ENCODE peak calls at places on chromosomes 11 and 22, in nine cellular contexts. S is tibial nerve; P is heart right ventricle; U is uterus; K is GM23338; V is CD8-positive, alpha-beta T cell; I is ascending aorta; N is GM12865; A is brain microvascular endothelial cell. Z is an unnamed sample.

GRCh38 chr11:64447717-64448598 is 89.0 kb downstream of the RPS6KA4 start:
- DNase-seq in I (peak; percentile 82), K (peak; percentile 53), P (peak; percentile 17), S (no peak), U (no peak), A (peak; percentile 7), N (peak; percentile 42), V (no peak), Z (no peak)

GRCh38 chr11:126739499-126740145 is 260.9 kb downstream of the KIRREL3 start:
- DNase-seq in K (no peak), I (no peak), N (no peak), A (no peak), V (no peak), P (no peak), S (no peak), U (no peak), Z (no peak)

GRCh38 chr11:12239396-12240298 is 129.3 kb downstream of the MICAL2 start:
- DNase-seq in P (no peak), A (no peak), I (no peak), K (no peak), S (no peak), N (no peak), U (no peak), V (no peak), Z (no peak)

GRCh38 chr11:3836903-3837302 is 3.9 kb downstream of the RHOG start:
- DNase-seq in V (peak; percentile 67), I (no peak), N (peak; percentile 74), S (no peak), A (no peak), U (no peak), P (peak; percentile 36), K (no peak), Z (no peak)

GRCh38 chr11:65867284-65868071 is 5.1 kb downstream of the EFEMP2 start:
- DNase-seq in U (peak; percentile 40), V (no peak), N (no peak), A (no peak), S (no peak), K (peak; percentile 72), P (no peak), I (no peak), Z (no peak)

GRCh38 chr22:33605686-33606085 is 314.6 kb downstream of the LARGE1 start:
- DNase-seq in A (no peak), N (no peak), V (no peak), I (no peak), P (peak; percentile 64), U (no peak), K (no peak), S (no peak), Z (no peak)

GRCh38 chr11:27081056-27081455 is 40.4 kb downstream of the BBOX1 start:
- DNase-seq in U (no peak), V (no peak), I (no peak), S (no peak), A (peak; percentile 22), K (no peak), P (no peak), N (no peak), Z (no peak)

GRCh38 chr22:44018594-44018993 is 5.5 kb upstream of the PARVB start:
- DNase-seq in V (no peak), U (no peak), N (no peak), P (no peak), S (no peak), A (no peak), K (no peak), I (no peak), Z (no peak)

GRCh38 chr11:67268036-67268683 is 1.9 kb downstream of the GRK2 start:
- DNase-seq in I (peak; percentile 67), A (no peak), U (peak; percentile 17), K (no peak), S (no peak), V (peak; percentile 83), N (peak; percentile 94), P (no peak), Z (no peak)

DNA sequence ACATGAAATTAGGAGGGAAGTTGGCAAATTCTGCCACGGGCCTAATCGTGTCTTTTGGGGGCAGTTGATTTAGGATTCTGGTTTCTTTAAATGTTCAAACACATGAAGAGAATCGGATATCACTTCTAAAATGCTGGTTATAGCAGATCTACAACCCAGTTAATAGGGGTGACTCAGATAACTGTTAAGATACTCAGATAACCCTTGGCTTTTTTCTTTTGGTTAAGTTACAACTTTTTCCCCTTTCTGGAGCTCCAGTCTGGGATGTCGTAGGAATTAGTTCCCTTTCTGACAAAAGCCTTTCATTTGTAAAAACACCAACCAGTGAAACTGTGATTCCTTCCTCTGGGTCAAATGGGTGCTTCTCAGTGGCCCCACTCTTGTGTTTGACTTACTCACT is 976 bp downstream of the DEPDC7 start:
- DNase-seq in V (no peak), I (no peak), K (no peak), S (no peak), U (no peak), A (no peak), P (no peak), N (no peak), Z (no peak)
- H3K4me3 ChIP-seq in V (no peak overlapping the region), I (peak overlapping the region; percentile 77), K (peak overlapping the region; percentile 77), S (peak overlapping the region; percentile 64), U (peak overlapping the region; percentile 45), A (peak overlapping the region; percentile 66), P (peak overlapping the region; percentile 59), N (no peak overlapping the region), Z (peak overlapping the region; percentile 74)

GRCh38 chr11:130371004-130371590 is 56.4 kb upstream of the ZBTB44 start:
- DNase-seq in P (no peak), A (no peak), U (no peak), K (peak; percentile 39), V (no peak), I (no peak), N (no peak), S (no peak), Z (no peak)
- TF ChIP-seq CTCF in P (no peak), A (peak; percentile 28), U (no peak), K (peak; percentile 38), V (no peak), I (no peak), N (peak; percentile 24), S (no peak), Z (no peak)

DNA sequence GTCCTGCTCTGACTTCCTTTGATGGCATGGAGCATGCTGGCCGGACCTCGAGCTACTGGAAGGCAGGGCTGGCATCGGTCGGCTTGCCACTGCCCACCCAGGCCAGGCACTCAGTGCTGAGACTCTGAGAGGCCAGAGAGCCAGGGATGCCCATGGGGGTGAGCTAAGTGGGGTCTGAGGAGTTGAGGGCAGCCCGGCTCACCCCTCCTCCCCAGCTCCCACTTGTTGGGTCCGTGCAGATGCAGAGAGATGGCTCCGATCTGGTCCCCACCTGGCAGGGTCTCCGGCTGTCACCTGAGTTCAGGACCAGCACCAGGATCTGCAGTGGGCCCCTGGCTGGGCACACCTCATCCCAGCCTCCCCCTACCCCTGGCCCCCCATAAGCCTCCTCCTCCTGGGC is 13.3 kb downstream of the LSP1 start:
- DNase-seq in S (no peak), P (no peak), A (no peak), K (no peak), N (no peak), V (no peak), I (no peak), U (no peak), Z (no peak)
- H3K4me3 ChIP-seq in S (no peak overlapping the region), P (peak overlapping the region; percentile 56), A (no peak overlapping the region), K (no peak overlapping the region), N (no peak overlapping the region), V (no peak overlapping the region), I (no peak overlapping the region), U (no peak overlapping the region), Z (no peak overlapping the region)

DNA sequence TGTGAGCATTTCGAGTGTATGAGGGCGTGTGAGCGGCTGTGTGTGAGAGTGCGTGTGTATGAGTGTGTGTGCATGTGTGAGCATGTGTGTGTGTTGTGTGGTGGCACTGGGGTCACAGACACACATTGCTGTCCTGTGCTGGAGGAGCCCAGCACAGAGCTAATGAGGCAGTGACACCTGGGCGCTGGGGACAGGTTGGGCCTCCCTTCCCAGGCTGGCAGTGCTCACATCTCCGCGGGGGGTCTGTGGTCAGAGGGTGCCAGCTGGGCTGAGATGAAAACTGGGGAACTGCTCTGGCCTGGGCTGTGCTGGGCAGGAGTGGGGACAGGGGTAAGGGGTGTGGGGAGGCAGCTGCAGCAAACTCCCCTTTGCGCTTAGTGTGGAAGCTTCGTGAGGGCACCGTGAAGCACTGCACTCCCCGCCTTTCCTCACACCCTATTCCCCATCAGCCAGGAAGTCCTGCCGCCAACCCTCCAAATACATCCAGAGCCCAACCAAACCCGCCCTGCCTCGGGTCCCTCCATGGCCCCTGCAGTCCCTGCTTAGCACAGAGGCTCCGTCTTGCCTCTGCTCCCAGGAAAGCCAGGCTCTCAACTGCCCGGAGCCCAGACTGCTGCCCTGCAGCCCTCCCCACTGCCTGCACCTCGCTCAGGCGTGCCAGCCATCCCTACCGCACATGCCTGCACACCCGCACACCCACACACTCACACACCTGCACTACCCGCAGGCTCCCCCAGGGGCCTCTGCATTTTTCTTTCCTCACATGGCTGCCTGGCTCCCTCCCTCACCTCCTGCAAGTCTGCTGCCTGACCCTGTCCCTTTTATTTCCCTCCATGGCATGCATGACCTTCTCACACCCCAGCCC is 62.0 kb upstream of the THY1 start:
- DNase-seq in S (no peak), P (no peak), V (no peak), K (peak; percentile 77), U (peak; percentile 8), N (peak; percentile 33), I (peak; percentile 43), A (no peak), Z (no peak)
- TF ChIP-seq CTCF in S (no peak), P (no peak), V (no peak), K (peak; percentile 44), U (no peak), N (peak; percentile 32), I (no peak), A (peak; percentile 42), Z (no peak)

DNA sequence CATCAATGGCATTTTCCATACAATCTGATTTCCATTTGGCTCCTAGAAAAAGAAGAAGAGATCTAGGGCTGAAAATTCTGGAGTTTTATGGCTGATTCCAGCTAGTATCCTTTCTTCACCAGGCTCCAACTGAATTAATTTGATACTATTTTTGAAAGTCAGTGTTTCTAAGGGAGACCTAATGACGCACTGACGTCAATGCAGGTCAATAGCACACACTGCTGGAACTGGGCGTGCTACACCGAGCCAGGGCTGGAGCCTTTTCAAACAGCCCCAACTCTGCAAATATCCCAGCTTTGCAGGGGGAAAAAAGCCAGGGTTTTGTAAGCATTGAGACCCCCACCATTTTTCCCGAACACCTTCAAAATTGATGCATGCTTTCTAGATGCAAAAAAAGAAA is 124.7 kb upstream of the HSD17B12 start:
- DNase-seq in V (no peak), S (no peak), U (peak; percentile 27), I (no peak), N (no peak), A (peak; percentile 46), K (no peak), P (peak; percentile 41), Z (no peak)
- H3K4me3 ChIP-seq in V (no peak overlapping the region), S (no peak overlapping the region), U (no peak overlapping the region), I (no peak overlapping the region), N (no peak overlapping the region), A (no peak overlapping the region), K (peak overlapping the region; percentile 55), P (no peak overlapping the region), Z (no peak overlapping the region)

DNA sequence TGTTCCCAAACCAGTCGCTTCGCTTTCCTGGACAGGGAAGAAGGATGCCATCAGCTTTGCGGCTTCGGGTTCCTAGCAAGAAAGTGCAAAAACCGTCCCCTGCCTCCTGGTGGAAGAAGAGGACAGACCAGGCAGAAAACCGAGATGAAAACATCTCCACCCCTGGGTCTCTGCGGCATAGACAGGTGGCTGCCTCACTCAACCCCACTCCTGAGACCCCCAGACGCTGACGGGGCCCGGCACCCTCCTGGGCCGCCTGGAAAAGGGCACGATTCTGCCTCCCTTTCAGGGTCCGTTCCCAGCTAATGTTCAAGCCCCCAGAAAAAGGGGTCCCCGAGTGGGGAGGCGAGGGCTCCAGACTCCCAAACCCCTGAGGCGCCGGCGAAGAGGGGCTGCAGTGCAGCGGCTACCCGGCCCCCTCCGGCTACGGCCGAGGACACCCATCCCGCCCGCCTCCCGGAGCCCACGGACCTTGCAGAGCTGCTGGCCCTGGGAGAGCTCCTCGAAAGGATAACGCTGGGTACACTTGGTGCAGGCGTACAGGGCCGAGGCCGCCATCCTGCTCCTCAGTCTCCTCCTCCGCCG is 569 bp downstream of the FAM76B start:
- DNase-seq in S (no peak), A (peak; percentile 39), K (peak; percentile 78), P (peak; percentile 6), N (peak; percentile 49), U (peak; percentile 19), I (peak; percentile 67), V (peak; percentile 56), Z (no peak)
- TF ChIP-seq CTCF in S (peak; percentile 15), A (peak; percentile 68), K (peak; percentile 34), P (no peak), N (no peak), U (no peak), I (no peak), V (peak; percentile 37), Z (peak; percentile 40)